ENCODE peak calls at places on chromosome 7, in eight cellular contexts. M is right lobe of liver; C is neural progenitor cell; G is upper lobe of right lung; X is CD8-positive, alpha-beta memory T cell; N is brain microvascular endothelial cell; E is Peyer's patch; Q is sigmoid colon. V is an unnamed sample. For H3K36me3, the result is how much of the 10 kb centered on the place peaks cover.

GRCh38 chr7:15280078-15280734 is 281.6 kb downstream of the AGMO start:
- DNase-seq in M (no peak), Q (no peak), X (no peak), E (no peak), G (no peak), N (no peak), C (no peak), V (no peak)

GRCh38 chr7:30057741-30058140 is 29.5 kb downstream of the PLEKHA8 start:
- DNase-seq in Q (no peak), M (no peak), N (no peak), E (no peak), C (no peak), G (no peak), X (no peak), V (no peak)

GRCh38 chr7:77157446-77157845 is 35.0 kb downstream of the CCDC146 start:
- DNase-seq in M (no peak), G (no peak), N (no peak), C (no peak), Q (no peak), X (no peak), E (no peak), V (no peak)

GRCh38 chr7:82247814-82248433 is 195.7 kb downstream of the CACNA2D1 start:
- DNase-seq in N (no peak), M (no peak), C (peak), E (no peak), X (no peak), G (no peak), Q (no peak), V (no peak)

GRCh38 chr7:98210513-98211220 is 572 bp upstream of the BHLHA15 start:
- DNase-seq in Q (peak), M (peak), E (no peak), C (peak), G (peak), X (no peak), N (no peak), V (no peak)

GRCh38 chr7:73894851-73895441 is 34.0 kb downstream of the TMEM270 start:
- DNase-seq in E (no peak), Q (peak), N (peak), X (no peak), M (no peak), C (no peak), G (peak), V (no peak)

GRCh38 chr7:2651336-2651735 is 19.6 kb downstream of the TTYH3 start:
- DNase-seq in M (no peak), E (no peak), X (no peak), G (no peak), Q (no peak), N (no peak), C (peak), V (no peak)

GRCh38 chr7:135620980-135621850 is 41.1 kb upstream of the STMP1 start:
- DNase-seq in C (peak), G (no peak), X (no peak), N (peak), E (no peak), Q (no peak), M (no peak), V (no peak)

GRCh38 chr7:129553861-129554530 is 51.7 kb downstream of the SMKR1 start:
- DNase-seq in M (no peak), G (no peak), C (no peak), Q (no peak), N (peak), E (no peak), X (peak), V (peak)

GRCh38 chr7:155647302-155647701 is 2.8 kb downstream of the RBM33 start:
- DNase-seq in N (no peak), C (no peak), M (no peak), E (no peak), G (no peak), X (no peak), Q (no peak), V (no peak)

GRCh38 chr7:82039621-82040020 is 269.8 kb upstream of the HGF start:
- DNase-seq in M (no peak), X (no peak), N (no peak), G (no peak), E (no peak), Q (no peak), C (no peak), V (no peak)

GRCh38 chr7:155813125-155813524 is 862 bp upstream of the SHH start:
- DNase-seq in E (no peak), Q (no peak), X (no peak), N (no peak), M (peak), G (no peak), C (no peak), V (no peak)

GRCh38 chr7:55065511-55066229 is 46.9 kb downstream of the EGFR start:
- DNase-seq in N (peak), C (peak), E (no peak), G (no peak), Q (no peak), M (no peak), X (no peak), V (no peak)

GRCh38 chr7:28490831-28491230 is 78.5 kb downstream of the CREB5 start:
- DNase-seq in C (no peak), M (no peak), N (no peak), E (no peak), Q (no peak), G (peak), X (no peak), V (no peak)

GRCh38 chr7:159005618-159006017 is 139.0 kb downstream of the VIPR2 start:
- DNase-seq in E (no peak), G (no peak), X (no peak), Q (no peak), M (no peak), N (no peak), C (no peak), V (no peak)

GRCh38 chr7:143479055-143479766 is 1.5 kb downstream of the TAS2R41 start:
- DNase-seq in G (no peak), X (no peak), N (no peak), Q (no peak), C (no peak), E (no peak), M (no peak), V (no peak)

GRCh38 chr7:763762-764161 is 36.7 kb upstream of the PRKAR1B start:
- DNase-seq in Q (no peak), M (no peak), N (no peak), E (no peak), X (no peak), G (no peak), C (no peak), V (no peak)

GRCh38 chr7:192701-193536 is 548 bp downstream of the FAM20C start:
- DNase-seq in Q (no peak), E (no peak), C (peak), M (peak), N (no peak), X (no peak), G (no peak), V (no peak)

GRCh38 chr7:84780158-84781124 is 406.4 kb downstream of the SEMA3D start:
- DNase-seq in C (no peak), Q (no peak), G (peak), M (no peak), E (no peak), N (no peak), X (no peak), V (no peak)

GRCh38 chr7:148790327-148790726 is 91.6 kb downstream of the CUL1 start:
- DNase-seq in C (no peak), G (no peak), E (no peak), M (no peak), X (no peak), N (no peak), Q (no peak), V (no peak)

GRCh38 chr7:108001759-108002725 is 919 bp downstream of the LAMB1 start:
- DNase-seq in X (no peak), E (no peak), G (no peak), C (peak), N (no peak), Q (peak), M (no peak), V (no peak)

GRCh38 chr7:44279286-44279685 is 46.1 kb downstream of the CAMK2B start:
- DNase-seq in E (no peak), C (peak), M (peak), N (no peak), X (no peak), G (peak), Q (peak), V (no peak)

GRCh38 chr7:17311952-17312351 is 13.5 kb downstream of the AHR start:
- DNase-seq in M (no peak), N (no peak), X (no peak), C (peak), G (no peak), E (no peak), Q (no peak), V (no peak)

GRCh38 chr7:92834661-92835139 is 1.7 kb downstream of the CDK6 start:
- DNase-seq in X (no peak), M (peak), G (peak), C (peak), Q (peak), E (peak), N (no peak), V (no peak)

GRCh38 chr7:1275685-1276424 is 43.2 kb downstream of the UNCX start:
- DNase-seq in G (no peak), C (peak), X (no peak), Q (no peak), N (no peak), E (no peak), M (peak), V (no peak)

GRCh38 chr7:154927624-154928125 is 75.2 kb downstream of the PAXIP1 start:
- DNase-seq in X (peak), E (peak), C (peak), M (no peak), N (peak), G (no peak), Q (peak), V (peak)

GRCh38 chr7:157255201-157255606 is 81.6 kb upstream of the DNAJB6 start:
- DNase-seq in G (no peak), X (no peak), Q (no peak), C (no peak), N (no peak), M (no peak), E (no peak), V (no peak)

GRCh38 chr7:142355328-142355727 is 97.5 kb upstream of the PRSS58 start:
- DNase-seq in G (no peak), E (no peak), X (no peak), M (no peak), C (no peak), N (peak), Q (no peak), V (no peak)

GRCh38 chr7:55286666-55287065 is 78.5 kb upstream of the LANCL2 start:
- DNase-seq in N (no peak), C (no peak), G (no peak), Q (no peak), E (no peak), X (no peak), M (no peak), V (no peak)

GRCh38 chr7:50682079-50682478 is 100.6 kb downstream of the GRB10 start:
- DNase-seq in Q (peak), M (no peak), G (no peak), E (no peak), N (no peak), C (no peak), X (no peak), V (no peak)

GRCh38 chr7:75628055-75628454 is 110.7 kb downstream of the HIP1 start:
- DNase-seq in M (no peak), C (no peak), N (no peak), Q (no peak), X (no peak), E (no peak), G (no peak), V (no peak)

GRCh38 chr7:119900996-119901395 is 372.0 kb upstream of the KCND2 start:
- DNase-seq in C (peak), G (no peak), Q (no peak), X (no peak), E (no peak), M (no peak), N (peak), V (no peak)

GRCh38 chr7:104982308-104982755 is 31.7 kb upstream of the KMT2E start:
- DNase-seq in M (no peak), C (no peak), G (no peak), X (no peak), N (no peak), E (no peak), Q (no peak), V (no peak)

GRCh38 chr7:73899731-73900142 is 38.8 kb downstream of the TMEM270 start:
- DNase-seq in G (no peak), Q (peak), N (peak), C (no peak), M (peak), X (no peak), E (no peak), V (no peak)

GRCh38 chr7:115271332-115272235 is 349.7 kb downstream of the MDFIC start:
- DNase-seq in N (peak), X (no peak), Q (no peak), C (no peak), E (no peak), M (no peak), G (no peak), V (no peak)

GRCh38 chr7:32070051-32070405 is 179 bp downstream of the PDE1C start:
- DNase-seq in E (no peak), M (no peak), C (no peak), X (no peak), G (no peak), N (no peak), Q (no peak), V (no peak)

GRCh38 chr7:2032876-2033407 is 199.8 kb downstream of the MAD1L1 start:
- DNase-seq in N (no peak), G (peak), E (no peak), C (no peak), X (no peak), M (peak), Q (peak), V (no peak)

GRCh38 chr7:106022193-106022821 is 59.2 kb downstream of the CDHR3 start:
- DNase-seq in N (no peak), Q (no peak), X (peak), E (peak), G (no peak), C (no peak), M (no peak), V (peak)

GRCh38 chr7:122600630-122601029 is 98.3 kb downstream of the RNF133 start:
- DNase-seq in C (no peak), E (no peak), X (no peak), M (no peak), Q (no peak), N (no peak), G (no peak), V (no peak)
- H3K36me3 ChIP-seq in C (under half), E (under half), X (under half), M (under half), Q (under half), N (under half), G (under half), V (under half)

GRCh38 chr7:100107890-100108289 is 6.4 kb downstream of the AP4M1 start:
- DNase-seq in E (no peak), Q (no peak), M (no peak), C (no peak), G (no peak), N (no peak), X (no peak), V (no peak)
- H3K36me3 ChIP-seq in E (under half), Q (under half), M (under half), C (under half), G (half or more), N (under half), X (under half), V (under half)

GRCh38 chr7:99498546-99498944 is 1.5 kb downstream of the ZNF394 start:
- DNase-seq in C (no peak), G (no peak), E (no peak), X (no peak), N (no peak), Q (peak), M (peak), V (no peak)

GRCh38 chr7:99499356-99499712 is 747 bp downstream of the ZNF394 start:
- DNase-seq in G (no peak), C (no peak), Q (no peak), N (no peak), M (no peak), X (no peak), E (no peak), V (no peak)

GRCh38 chr7:99500637-99501009 is 542 bp upstream of the ZNF394 start:
- DNase-seq in G (no peak), M (peak), E (no peak), N (no peak), Q (peak), C (no peak), X (no peak), V (no peak)

GRCh38 chr7:99499713-99500636 is at the start of gene ZNF394:
- DNase-seq in X (peak), Q (peak), E (peak), C (peak), M (peak), N (peak), G (peak), V (peak)

GRCh38 chr7:99497771-99498545 is 2.1 kb downstream of the ZNF394 start:
- DNase-seq in N (no peak), M (no peak), E (no peak), X (no peak), C (no peak), Q (peak), G (no peak), V (no peak)
- H3K36me3 ChIP-seq in N (under half), M (under half), E (under half), X (under half), C (under half), Q (under half), G (half or more), V (under half)

GRCh38 chr7:128022631-128023532 is 8.4 kb downstream of the LRRC4 start:
- DNase-seq in Q (no peak), N (peak), M (no peak), C (no peak), E (no peak), X (no peak), G (no peak), V (no peak)

GRCh38 chr7:128024154-128024553 is 7.1 kb downstream of the LRRC4 start:
- DNase-seq in X (no peak), Q (no peak), N (no peak), C (no peak), M (no peak), G (no peak), E (no peak), V (no peak)

GRCh38 chr7:128026551-128026950 is 4.7 kb downstream of the LRRC4 start:
- DNase-seq in C (no peak), N (no peak), X (no peak), Q (no peak), M (no peak), G (no peak), E (no peak), V (no peak)

GRCh38 chr7:128027485-128027980 is 3.7 kb downstream of the LRRC4 start:
- DNase-seq in N (no peak), M (no peak), G (no peak), E (no peak), C (peak), Q (no peak), X (no peak), V (no peak)

DNA sequence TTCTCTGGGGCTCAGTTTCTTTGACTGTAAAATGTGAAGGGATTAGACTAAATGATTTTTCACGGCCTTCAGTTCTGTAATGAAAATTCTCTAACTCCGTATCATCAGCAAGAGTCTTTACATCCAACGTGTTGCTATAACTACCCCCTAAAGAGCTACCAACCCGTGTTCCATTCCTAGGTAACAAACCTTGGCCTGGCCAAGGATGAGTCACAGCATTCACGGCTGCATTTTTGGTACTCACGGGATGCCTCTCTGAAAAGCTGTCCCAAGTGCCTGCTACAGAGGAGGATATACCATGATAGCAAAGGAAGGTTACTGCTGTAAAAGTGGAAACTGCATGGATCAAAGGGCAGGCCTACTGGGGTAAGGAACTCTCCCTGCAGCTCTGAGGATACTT is 5.9 kb downstream of the LRRC4 start:
- DNase-seq in Q (no peak), X (no peak), C (no peak), E (no peak), N (peak), M (no peak), G (no peak), V (no peak)
- H3K36me3 ChIP-seq in Q (under half), X (under half), C (under half), E (under half), N (under half), M (under half), G (under half), V (under half)

GRCh38 chr7:6344278-6344677 is 71.9 kb upstream of the CYTH3 start:
- DNase-seq in X (no peak), Q (no peak), E (no peak), G (no peak), C (no peak), M (no peak), N (no peak), V (no peak)
- H3K36me3 ChIP-seq in X (under half), Q (under half), E (under half), G (under half), C (under half), M (under half), N (under half), V (under half)

DNA sequence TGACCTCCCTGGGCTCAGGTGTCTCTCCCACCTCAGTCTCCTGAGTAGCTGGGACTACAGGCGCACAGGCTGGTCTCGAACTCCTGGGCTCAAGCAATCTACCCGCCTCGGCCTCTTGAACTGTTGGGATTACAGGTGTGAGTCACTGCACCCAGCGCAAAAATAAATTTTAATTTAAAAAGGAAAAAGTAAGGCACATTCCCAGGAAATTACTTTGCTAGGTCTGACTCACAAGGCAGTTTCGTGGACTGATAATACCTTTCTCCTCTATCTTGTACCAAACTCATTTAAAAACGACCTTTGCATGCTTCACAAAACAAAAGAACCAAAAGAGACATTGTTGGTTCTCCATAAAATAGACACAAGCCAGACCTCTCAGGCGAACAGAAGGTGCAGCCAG is 29.7 kb downstream of the PARP12 start:
- DNase-seq in X (no peak), N (peak), Q (no peak), G (no peak), E (peak), C (no peak), M (no peak), V (no peak)
- H3K36me3 ChIP-seq in X (under half), N (under half), Q (under half), G (half or more), E (under half), C (under half), M (under half), V (under half)

V was measured in effector memory CD4-positive, alpha-beta T cell.